ENCODE peak calls at places on chromosomes 12 and 14, in six cellular contexts. T is ovary, G is fibroblast of pulmonary artery, Y is hepatocyte, C is psoas muscle, D is fibroblast of lung. L is an unnamed sample.

GRCh38 chr12:121238604-121239334 is 28.8 kb downstream of the P2RX4 start:
- DNase-seq in T (no peak), G (no peak), Y (no peak), C (no peak), D (no peak), L (no peak)

GRCh38 chr14:59588136-59588535 is 11.5 kb upstream of the CCDC175 start:
- DNase-seq in T (no peak), G (no peak), Y (no peak), C (no peak), D (no peak), L (no peak)

GRCh38 chr14:68682166-68683103 is 110.4 kb downstream of the ZFP36L1 start:
- DNase-seq in T (no peak), G (peak; percentile 99), Y (peak; percentile 71), C (no peak), D (peak; percentile 97), L (peak; percentile 98)

GRCh38 chr14:63243646-63244045 is 39.4 kb downstream of the RHOJ start:
- DNase-seq in T (no peak), G (no peak), Y (no peak), C (no peak), D (peak; percentile 34), L (no peak)

GRCh38 chr12:133057446-133057845 is 20.1 kb downstream of the ZNF84 start:
- DNase-seq in T (no peak), G (peak; percentile 8), Y (no peak), C (no peak), D (no peak), L (no peak)

GRCh38 chr14:104589338-104590195 is 10.0 kb downstream of the C14orf180 start:
- DNase-seq in T (no peak), G (no peak), Y (no peak), C (no peak), D (no peak), L (no peak)

GRCh38 chr12:22310712-22311111 is 23.8 kb downstream of the ST8SIA1 start:
- DNase-seq in T (no peak), G (no peak), Y (no peak), C (no peak), D (no peak), L (no peak)

GRCh38 chr12:81141220-81141619 is 63.3 kb downstream of the ACSS3 start:
- DNase-seq in T (no peak), G (no peak), Y (no peak), C (no peak), D (peak; percentile 6), L (no peak)

GRCh38 chr12:122935318-122935717 is 30.9 kb downstream of the ABCB9 start:
- DNase-seq in T (no peak), G (no peak), Y (no peak), C (no peak), D (no peak), L (no peak)

DNA sequence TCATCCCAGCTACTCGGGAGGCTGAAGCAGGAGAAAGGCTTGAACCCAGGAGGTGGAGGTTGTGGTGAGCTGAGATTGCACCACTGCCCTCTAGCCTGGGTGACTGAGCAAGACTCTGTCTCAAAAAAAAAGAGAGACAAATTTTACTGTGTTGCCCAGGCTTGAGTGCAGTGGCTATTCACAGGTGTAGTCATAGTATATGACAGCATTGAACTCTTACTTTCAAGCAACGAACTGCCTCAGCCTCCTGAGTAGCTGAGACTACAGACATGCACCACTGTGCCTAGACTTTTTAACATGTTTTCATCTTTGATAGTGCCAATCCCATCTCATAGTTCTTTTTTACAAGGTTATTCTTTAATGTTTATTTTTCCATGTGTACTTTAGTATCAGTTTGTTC is 13.7 kb downstream of the ARID2 start:
- DNase-seq in T (no peak), G (no peak), Y (no peak), C (no peak), D (no peak), L (no peak)
- TF ChIP-seq CTCF in T (no peak), G (no peak), Y (no peak), C (no peak), D (no peak), L (no peak)

GRCh38 chr14:65551019-65551643 is 138.6 kb downstream of the FUT8 start:
- DNase-seq in T (no peak), G (no peak), Y (no peak), C (no peak), D (no peak), L (no peak)

GRCh38 chr14:65549429-65549828 is 136.9 kb downstream of the FUT8 start:
- DNase-seq in T (no peak), G (no peak), Y (no peak), C (no peak), D (no peak), L (no peak)

GRCh38 chr14:65555358-65555757 is 142.8 kb downstream of the FUT8 start:
- DNase-seq in T (no peak), G (no peak), Y (no peak), C (no peak), D (no peak), L (no peak)

GRCh38 chr14:65558363-65558762 is 145.8 kb downstream of the FUT8 start:
- DNase-seq in T (no peak), G (no peak), Y (no peak), C (no peak), D (no peak), L (no peak)

GRCh38 chr14:65552724-65553123 is 140.2 kb downstream of the FUT8 start:
- DNase-seq in T (no peak), G (no peak), Y (no peak), C (no peak), D (no peak), L (no peak)
- H3K4me3 ChIP-seq in T (no peak overlapping the region), G (no peak overlapping the region), Y (no peak overlapping the region), C (no peak overlapping the region), D (no peak overlapping the region), L (no peak overlapping the region)

DNA sequence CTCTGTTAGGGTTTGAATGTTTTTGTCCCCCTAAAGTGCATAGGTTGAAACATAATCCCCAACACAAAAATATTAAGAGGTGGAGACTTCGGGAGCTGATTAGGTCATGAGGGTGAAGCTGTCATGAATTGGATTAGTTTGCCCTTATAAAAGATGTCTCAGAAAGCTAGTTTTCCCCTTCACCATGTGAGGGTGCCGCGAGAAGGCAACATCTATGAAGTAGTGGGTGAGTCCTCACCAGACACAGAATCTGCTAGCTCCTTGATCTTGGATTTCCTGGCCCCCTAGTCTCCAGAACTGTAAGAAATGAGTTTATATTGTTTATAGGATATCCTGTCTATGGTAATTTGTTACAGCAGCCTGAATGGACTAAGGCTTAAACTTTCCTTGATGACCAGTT is 301.5 kb upstream of the ATP2B1 start:
- DNase-seq in T (no peak), G (no peak), Y (no peak), C (no peak), D (no peak), L (no peak)
- TF ChIP-seq CTCF in T (no peak), G (no peak), Y (peak; percentile 24), C (no peak), D (no peak), L (no peak)

DNA sequence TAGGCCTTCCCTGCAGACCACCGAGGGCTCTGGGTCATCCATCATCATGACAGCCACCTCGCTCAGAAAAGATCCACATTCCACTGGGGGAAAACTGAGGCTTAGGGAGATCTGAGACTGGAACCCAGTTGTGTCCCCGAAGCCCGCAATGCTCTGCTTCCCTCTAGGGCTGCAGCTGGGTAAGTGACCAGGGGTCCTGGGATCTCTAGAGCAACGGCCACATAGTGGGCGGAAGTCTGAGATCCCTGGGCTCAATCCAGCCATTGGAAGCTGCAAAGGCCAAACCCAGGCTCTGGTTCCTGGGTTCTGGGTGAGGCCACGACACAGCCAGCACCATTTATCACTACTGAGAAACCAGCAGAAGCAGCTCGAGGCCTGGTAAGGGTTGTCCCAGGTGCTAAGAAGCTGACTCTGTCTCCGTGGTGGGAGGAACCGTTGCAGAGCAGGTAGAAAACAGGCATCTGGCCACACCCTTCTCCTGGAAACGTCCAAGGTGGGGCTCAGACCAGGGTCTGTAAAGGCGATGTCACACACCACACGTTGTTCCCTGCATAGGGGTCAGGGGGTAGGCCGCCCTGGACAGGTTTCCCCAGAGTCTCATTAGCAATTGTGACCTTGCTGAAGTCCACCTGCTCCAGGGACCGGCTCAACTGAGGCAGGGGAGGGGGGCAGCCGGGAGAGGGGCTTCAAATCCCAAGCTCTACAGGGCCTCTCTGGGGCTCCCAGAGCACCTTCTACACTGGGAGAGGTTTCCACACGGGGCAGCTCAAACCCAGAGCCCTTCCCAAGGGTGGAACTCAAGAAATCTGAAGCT is 38.6 kb downstream of the BCL11B start:
- DNase-seq in T (no peak), G (no peak), Y (no peak), C (no peak), D (no peak), L (no peak)
- H3K4me3 ChIP-seq in T (no peak overlapping the region), G (no peak overlapping the region), Y (no peak overlapping the region), C (no peak overlapping the region), D (no peak overlapping the region), L (no peak overlapping the region)

GRCh38 chr12:45742590-45742989 is 13.1 kb downstream of the ARID2 start:
- DNase-seq in T (no peak), G (no peak), Y (no peak), C (no peak), D (no peak), L (no peak)

GRCh38 chr12:45745861-45746277 is 16.4 kb downstream of the ARID2 start:
- DNase-seq in T (no peak), G (peak; percentile 61), Y (no peak), C (no peak), D (peak; percentile 12), L (no peak)
- TF ChIP-seq CTCF in T (no peak), G (peak; percentile 26), Y (peak; percentile 39), C (peak; percentile 21), D (no peak), L (peak; percentile 17)

DNA sequence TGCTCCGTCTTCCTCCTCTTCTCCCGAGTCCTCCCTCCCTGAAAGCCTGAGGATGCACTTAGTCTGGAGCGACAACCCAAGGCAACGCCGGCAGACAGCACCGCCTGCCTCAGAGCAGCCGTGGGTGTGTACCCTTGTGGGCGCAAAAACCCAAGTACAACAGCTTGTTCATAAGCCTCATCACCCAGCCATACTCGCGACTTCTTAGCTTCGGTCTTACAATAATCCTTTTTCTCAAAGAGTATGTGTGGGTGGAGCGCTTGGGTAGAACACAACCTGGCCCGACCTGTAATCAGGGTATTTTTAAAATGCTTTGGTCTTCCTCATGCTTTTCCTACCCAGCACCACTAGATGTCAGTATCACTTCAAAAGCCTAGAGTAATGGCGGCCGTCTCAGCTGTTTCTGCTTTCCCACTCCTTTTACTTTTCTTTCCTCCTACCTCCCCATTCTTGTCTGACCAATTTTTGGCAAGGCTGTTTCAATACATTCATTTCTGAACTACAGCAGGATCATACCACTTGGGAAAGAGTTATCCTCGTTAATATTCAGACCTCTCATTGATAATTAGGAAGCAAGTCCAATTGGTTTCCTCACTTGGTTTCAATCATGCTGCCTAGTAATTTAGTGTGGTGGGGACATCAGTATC is 198.9 kb downstream of the EPS8 start:
- DNase-seq in T (peak; percentile 42), G (peak; percentile 82), Y (peak; percentile 78), C (no peak), D (peak; percentile 51), L (peak; percentile 51)
- H3K4me3 ChIP-seq in T (peak overlapping the region; percentile 21), G (peak overlapping the region; percentile 55), Y (no peak overlapping the region), C (peak overlapping the region; percentile 43), D (peak overlapping the region; percentile 55), L (peak overlapping the region; percentile 23)

GRCh38 chr12:69052613-69053408 is 119.8 kb upstream of the CPM start:
- DNase-seq in T (no peak), G (peak; percentile 82), Y (peak; percentile 52), C (no peak), D (peak; percentile 94), L (peak; percentile 66)
- TF ChIP-seq CTCF in T (no peak), G (peak; percentile 4), Y (no peak), C (no peak), D (no peak), L (no peak)

DNA sequence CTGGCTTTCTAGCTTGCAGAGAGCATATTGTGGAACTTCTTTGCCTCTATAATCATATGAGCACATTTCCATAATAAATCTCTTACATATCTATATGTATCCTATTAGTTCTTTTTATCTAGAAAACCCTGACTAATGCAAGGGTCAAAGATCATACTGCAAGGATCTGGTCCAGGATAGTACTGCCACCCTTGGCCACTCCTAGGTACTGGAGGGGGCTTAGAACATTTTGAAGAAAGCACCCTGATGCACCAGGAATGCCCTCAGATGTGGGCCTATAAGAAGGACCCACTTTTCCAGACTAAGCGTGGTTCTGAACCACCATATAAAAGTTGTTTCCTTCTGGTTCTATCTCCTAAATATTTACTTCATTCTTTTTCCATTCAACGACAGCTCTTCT is 14.6 kb downstream of the ATXN7L3B start:
- DNase-seq in T (no peak), G (no peak), Y (no peak), C (no peak), D (no peak), L (no peak)
- H3K4me3 ChIP-seq in T (no peak overlapping the region), G (no peak overlapping the region), Y (no peak overlapping the region), C (no peak overlapping the region), D (no peak overlapping the region), L (no peak overlapping the region)

L was measured in HFF-Myc.